ENCODE peak calls at places on chromosomes 13 and 19, in four cellular contexts. L, F, B and W are unnamed samples.

GRCh38 chr13:77422724-77423123 is 95.8 kb upstream of the MYCBP2 start:
- DNase-seq in B (no peak), F (no peak), L (no peak), W (no peak)

GRCh38 chr13:93409001-93409400 is 182.4 kb downstream of the GPC6 start:
- DNase-seq in L (no peak), F (no peak), B (no peak), W (no peak)

GRCh38 chr19:33904681-33905080 is 108.0 kb downstream of the KCTD15 start:
- DNase-seq in B (no peak), F (no peak), L (peak; percentile 54), W (no peak)

GRCh38 chr19:35000647-35001501 is 751 bp downstream of the GRAMD1A start:
- DNase-seq in F (no peak), L (peak; percentile 43), B (no peak), W (no peak)

GRCh38 chr19:10092648-10093294 is 6.7 kb downstream of the SHFL start:
- DNase-seq in B (no peak), L (no peak), F (no peak), W (no peak)

GRCh38 chr13:84605927-84606326 is 723.7 kb upstream of the SLITRK1 start:
- DNase-seq in B (no peak), F (no peak), L (no peak), W (no peak)

GRCh38 chr19:8884416-8884815 is 52.2 kb downstream of the MBD3L1 start:
- DNase-seq in B (no peak), F (no peak), L (no peak), W (no peak)

GRCh38 chr13:67278230-67278629 is 48.1 kb upstream of the PCDH9 start:
- DNase-seq in F (no peak), L (no peak), B (peak; percentile 43), W (no peak)

GRCh38 chr13:112102243-112102642 is 35.3 kb downstream of the SOX1 start:
- DNase-seq in B (no peak), F (peak; percentile 11), L (peak; percentile 28), W (no peak)

GRCh38 chr13:51271528-51272070 is 49.4 kb downstream of the FAM124A start:
- DNase-seq in B (no peak), F (no peak), L (no peak), W (no peak)

GRCh38 chr13:19782049-19782726 is 557 bp downstream of the PSPC1 start:
- DNase-seq in L (peak; percentile 58), F (peak; percentile 75), B (no peak), W (no peak)

GRCh38 chr19:4624733-4625362 is 14.5 kb upstream of the TNFAIP8L1 start:
- DNase-seq in L (peak; percentile 61), F (no peak), B (no peak), W (no peak)

GRCh38 chr19:46426506-46427162 is 2.1 kb downstream of the PNMA8C start:
- DNase-seq in B (peak; percentile 61), L (peak; percentile 97), F (peak; percentile 86), W (no peak)

GRCh38 chr19:57615346-57615745 is 1.3 kb downstream of the ZNF134 start:
- DNase-seq in F (no peak), L (no peak), B (no peak), W (no peak)

GRCh38 chr19:57611113-57611512 is 2.9 kb upstream of the ZNF134 start:
- DNase-seq in B (no peak), F (no peak), L (no peak), W (no peak)

GRCh38 chr19:57613941-57614743 is at the start of gene ZNF134:
- DNase-seq in B (peak; percentile 72), L (peak; percentile 94), F (peak; percentile 91), W (peak; percentile 46)
- H3K27ac ChIP-seq in B (no peak within 1 kb of the TSS), L (no peak within 1 kb of the TSS), F (peak within 1 kb of the TSS; percentile 70), W (peak within 1 kb of the TSS; percentile 35)

DNA sequence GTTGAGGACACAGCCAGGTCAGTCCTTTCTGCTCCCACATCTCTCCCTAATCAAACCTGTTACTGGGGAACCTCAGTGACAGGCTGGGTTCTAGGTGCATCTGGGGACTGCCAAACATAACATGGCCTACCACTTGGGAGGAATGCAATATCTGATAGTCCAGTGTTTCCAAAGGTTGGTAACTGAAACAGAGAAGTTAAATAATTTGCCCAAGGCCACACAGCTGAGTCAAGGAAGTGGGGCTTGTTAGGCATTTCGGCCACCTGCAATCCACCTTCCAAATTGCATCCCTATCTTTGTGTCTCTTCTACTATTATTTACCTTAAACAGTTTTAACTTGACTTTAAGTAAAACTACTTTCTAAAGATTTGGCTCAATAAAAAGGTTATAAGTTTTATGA is 731.3 kb downstream of the UQCRFS1 start:
- DNase-seq in F (no peak), B (no peak), L (no peak), W (no peak)
- H3K27ac ChIP-seq in F (no peak overlapping the region), B (no peak overlapping the region), L (no peak overlapping the region), W (no peak overlapping the region)

GRCh38 chr13:86760620-86761019 is 910.6 kb upstream of the SLITRK5 start:
- DNase-seq in F (no peak), L (no peak), B (no peak), W (no peak)

GRCh38 chr13:86758116-86758515 is 913.1 kb upstream of the SLITRK5 start:
- DNase-seq in F (no peak), L (no peak), B (no peak), W (no peak)

GRCh38 chr13:86757236-86757978 is 913.8 kb upstream of the SLITRK5 start:
- DNase-seq in F (no peak), B (no peak), L (no peak), W (no peak)
- H3K27ac ChIP-seq in F (no peak overlapping the region), B (no peak overlapping the region), L (no peak overlapping the region), W (no peak overlapping the region)

DNA sequence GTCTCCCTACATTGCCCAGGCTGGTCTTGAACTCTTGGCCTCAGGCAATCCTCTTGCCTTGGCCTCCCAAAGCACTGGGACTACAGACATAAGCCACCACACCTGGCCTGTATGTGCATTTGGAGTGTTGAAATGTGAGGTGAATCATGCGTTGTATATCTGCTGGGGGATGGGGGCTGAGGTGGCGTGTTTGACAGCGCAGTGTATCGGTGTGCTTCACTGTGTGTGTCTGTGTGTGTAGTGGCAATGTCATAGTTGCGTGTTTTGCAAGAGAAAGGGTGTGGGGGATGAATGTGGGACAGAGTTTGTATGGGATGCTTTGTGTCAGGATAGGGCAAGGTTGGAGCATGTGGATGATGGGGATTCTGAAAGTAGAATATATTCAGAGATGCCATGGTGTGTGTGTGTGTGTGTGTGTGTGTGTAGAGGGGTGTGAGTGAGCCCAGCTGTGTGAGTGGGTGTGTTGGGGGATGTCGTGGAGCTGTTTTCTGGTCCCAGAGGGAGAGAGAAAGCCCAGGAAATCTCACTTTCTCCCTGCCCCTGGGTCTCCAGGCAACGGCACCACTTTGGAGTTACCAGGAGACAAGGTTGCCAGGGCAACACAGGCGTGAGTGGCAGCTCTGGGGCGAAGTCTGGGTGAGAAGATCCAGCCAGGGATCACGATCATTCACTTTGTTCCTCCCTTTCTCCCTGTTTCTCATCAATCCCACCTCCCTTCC is 1.1 kb upstream of the SWSAP1 start:
- DNase-seq in L (peak; percentile 92), B (no peak), F (no peak), W (no peak)
- H3K27ac ChIP-seq in L (no peak overlapping the region), B (no peak overlapping the region), F (no peak overlapping the region), W (no peak overlapping the region)